ENCODE peak calls at places on chromosomes 4 and X, in six cellular contexts. One of them, this sample, is unnamed. For H3K4me1, the result is how much of the 10 kb centered on the place peaks cover.

GRCh38 chrX:40471965-40472648 is 108.7 kb upstream of the ATP6AP2 start:
- DNase-seq in iPS DF 6.9: no peak
- DNase-seq in upper lobe of left lung: peak
- DNase-seq in psoas muscle: no peak
- DNase-seq in colonic mucosa: peak
- DNase-seq in aorta: no peak
- DNase-seq in this sample: peak

GRCh38 chr4:141455651-141456050 is 180.7 kb upstream of the IL15 start:
- DNase-seq in iPS DF 6.9: no peak
- DNase-seq in psoas muscle: no peak
- DNase-seq in colonic mucosa: no peak
- DNase-seq in upper lobe of left lung: no peak
- DNase-seq in aorta: no peak
- DNase-seq in this sample: no peak

GRCh38 chrX:15564981-15565579 is 35.7 kb downstream of the ACE2 start:
- DNase-seq in upper lobe of left lung: peak
- DNase-seq in colonic mucosa: peak
- DNase-seq in iPS DF 6.9: no peak
- DNase-seq in aorta: peak
- DNase-seq in psoas muscle: peak
- DNase-seq in this sample: peak

GRCh38 chrX:20218809-20219505 is 47.8 kb downstream of the RPS6KA3 start:
- DNase-seq in upper lobe of left lung: no peak
- DNase-seq in iPS DF 6.9: no peak
- DNase-seq in psoas muscle: no peak
- DNase-seq in aorta: no peak
- DNase-seq in colonic mucosa: peak
- DNase-seq in this sample: no peak

GRCh38 chr4:98519268-98519993 is 139.0 kb downstream of the TSPAN5 start:
- DNase-seq in upper lobe of left lung: no peak
- DNase-seq in aorta: no peak
- DNase-seq in colonic mucosa: no peak
- DNase-seq in psoas muscle: no peak
- DNase-seq in iPS DF 6.9: no peak
- DNase-seq in this sample: no peak

GRCh38 chr4:113635739-113636437 is 125.7 kb downstream of the CAMK2D start:
- DNase-seq in colonic mucosa: no peak
- DNase-seq in psoas muscle: no peak
- DNase-seq in aorta: no peak
- DNase-seq in upper lobe of left lung: no peak
- DNase-seq in iPS DF 6.9: no peak
- DNase-seq in this sample: no peak

GRCh38 chrX:38774249-38774648 is 27.0 kb upstream of the MID1IP1 start:
- DNase-seq in upper lobe of left lung: no peak
- DNase-seq in iPS DF 6.9: no peak
- DNase-seq in aorta: no peak
- DNase-seq in colonic mucosa: no peak
- DNase-seq in psoas muscle: no peak
- DNase-seq in this sample: no peak

GRCh38 chr4:10094841-10095240 is 21.8 kb downstream of the WDR1 start:
- DNase-seq in iPS DF 6.9: no peak
- DNase-seq in upper lobe of left lung: no peak
- DNase-seq in colonic mucosa: no peak
- DNase-seq in psoas muscle: peak
- DNase-seq in aorta: no peak
- DNase-seq in this sample: peak

GRCh38 chrX:148270499-148270898 is 229.9 kb upstream of the AFF2 start:
- DNase-seq in iPS DF 6.9: no peak
- DNase-seq in psoas muscle: no peak
- DNase-seq in aorta: no peak
- DNase-seq in colonic mucosa: no peak
- DNase-seq in upper lobe of left lung: no peak
- DNase-seq in this sample: no peak

GRCh38 chrX:12042615-12043014 is 95.7 kb upstream of the FRMPD4 start:
- DNase-seq in aorta: no peak
- DNase-seq in iPS DF 6.9: no peak
- DNase-seq in upper lobe of left lung: no peak
- DNase-seq in colonic mucosa: no peak
- DNase-seq in psoas muscle: no peak
- DNase-seq in this sample: no peak

GRCh38 chrX:136528645-136529315 is 3.2 kb upstream of the VGLL1 start:
- DNase-seq in psoas muscle: no peak
- DNase-seq in iPS DF 6.9: peak
- DNase-seq in upper lobe of left lung: no peak
- DNase-seq in colonic mucosa: no peak
- DNase-seq in aorta: no peak
- DNase-seq in this sample: no peak

GRCh38 chrX:154434394-154435168 is 2.4 kb upstream of the GDI1 start:
- DNase-seq in upper lobe of left lung: no peak
- DNase-seq in aorta: no peak
- DNase-seq in psoas muscle: no peak
- DNase-seq in colonic mucosa: no peak
- DNase-seq in iPS DF 6.9: no peak
- DNase-seq in this sample: no peak

GRCh38 chr4:14719053-14719452 is 283.2 kb upstream of the CPEB2 start:
- DNase-seq in aorta: no peak
- DNase-seq in iPS DF 6.9: no peak
- DNase-seq in psoas muscle: no peak
- DNase-seq in colonic mucosa: peak
- DNase-seq in upper lobe of left lung: peak
- DNase-seq in this sample: peak

GRCh38 chr4:153757407-153757806 is 2.4 kb downstream of the RNF175 start:
- DNase-seq in psoas muscle: no peak
- DNase-seq in iPS DF 6.9: no peak
- DNase-seq in upper lobe of left lung: no peak
- DNase-seq in colonic mucosa: no peak
- DNase-seq in aorta: no peak
- DNase-seq in this sample: no peak

GRCh38 chrX:150696836-150697235 is 3.6 kb downstream of the MTMR1 start:
- DNase-seq in colonic mucosa: no peak
- DNase-seq in psoas muscle: no peak
- DNase-seq in aorta: no peak
- DNase-seq in iPS DF 6.9: no peak
- DNase-seq in upper lobe of left lung: no peak
- DNase-seq in this sample: no peak

GRCh38 chr4:140800686-140801085 is 44.5 kb upstream of the TBC1D9 start:
- DNase-seq in psoas muscle: no peak
- DNase-seq in aorta: no peak
- DNase-seq in iPS DF 6.9: no peak
- DNase-seq in upper lobe of left lung: no peak
- DNase-seq in colonic mucosa: no peak
- DNase-seq in this sample: no peak

GRCh38 chr4:168839758-168840385 is 170.2 kb downstream of the CBR4 start:
- DNase-seq in colonic mucosa: no peak
- DNase-seq in aorta: no peak
- DNase-seq in psoas muscle: no peak
- DNase-seq in iPS DF 6.9: no peak
- DNase-seq in upper lobe of left lung: no peak
- DNase-seq in this sample: no peak

GRCh38 chr4:168842186-168842585 is 167.9 kb downstream of the CBR4 start:
- DNase-seq in aorta: no peak
- DNase-seq in iPS DF 6.9: no peak
- DNase-seq in psoas muscle: no peak
- DNase-seq in colonic mucosa: no peak
- DNase-seq in upper lobe of left lung: no peak
- DNase-seq in this sample: no peak

GRCh38 chr4:168841682-168842019 is 168.4 kb downstream of the CBR4 start:
- DNase-seq in psoas muscle: no peak
- DNase-seq in iPS DF 6.9: no peak
- DNase-seq in upper lobe of left lung: no peak
- DNase-seq in aorta: no peak
- DNase-seq in colonic mucosa: no peak
- DNase-seq in this sample: no peak

GRCh38 chr4:168840988-168841681 is 168.9 kb downstream of the CBR4 start:
- DNase-seq in iPS DF 6.9: no peak
- DNase-seq in colonic mucosa: no peak
- DNase-seq in psoas muscle: no peak
- DNase-seq in aorta: no peak
- DNase-seq in upper lobe of left lung: no peak
- DNase-seq in this sample: peak

GRCh38 chr4:168840386-168840763 is 169.7 kb downstream of the CBR4 start:
- DNase-seq in upper lobe of left lung: no peak
- DNase-seq in aorta: no peak
- DNase-seq in iPS DF 6.9: no peak
- DNase-seq in psoas muscle: no peak
- DNase-seq in colonic mucosa: no peak
- DNase-seq in this sample: no peak
- H3K4me1 ChIP-seq in upper lobe of left lung: under half
- H3K4me1 ChIP-seq in aorta: under half
- H3K4me1 ChIP-seq in iPS DF 6.9: under half
- H3K4me1 ChIP-seq in psoas muscle: half or more
- H3K4me1 ChIP-seq in colonic mucosa: under half
- H3K4me1 ChIP-seq in this sample: under half

GRCh38 chrX:65668362-65669310 is 1.2 kb downstream of the MSN start:
- DNase-seq in psoas muscle: peak
- DNase-seq in iPS DF 6.9: no peak
- DNase-seq in upper lobe of left lung: peak
- DNase-seq in colonic mucosa: peak
- DNase-seq in aorta: peak
- DNase-seq in this sample: peak
- H3K4me1 ChIP-seq in psoas muscle: under half
- H3K4me1 ChIP-seq in iPS DF 6.9: under half
- H3K4me1 ChIP-seq in upper lobe of left lung: under half
- H3K4me1 ChIP-seq in colonic mucosa: under half
- H3K4me1 ChIP-seq in aorta: under half
- H3K4me1 ChIP-seq in this sample: under half

GRCh38 chr4:145531193-145531592 is 49.5 kb downstream of the SMAD1 start:
- DNase-seq in upper lobe of left lung: no peak
- DNase-seq in colonic mucosa: no peak
- DNase-seq in iPS DF 6.9: no peak
- DNase-seq in aorta: no peak
- DNase-seq in psoas muscle: peak
- DNase-seq in this sample: no peak

GRCh38 chr4:145530189-145530588 is 48.5 kb downstream of the SMAD1 start:
- DNase-seq in colonic mucosa: no peak
- DNase-seq in upper lobe of left lung: no peak
- DNase-seq in psoas muscle: no peak
- DNase-seq in aorta: no peak
- DNase-seq in iPS DF 6.9: no peak
- DNase-seq in this sample: no peak

GRCh38 chr4:145531791-145532190 is 50.1 kb downstream of the SMAD1 start:
- DNase-seq in aorta: no peak
- DNase-seq in upper lobe of left lung: no peak
- DNase-seq in psoas muscle: no peak
- DNase-seq in colonic mucosa: no peak
- DNase-seq in iPS DF 6.9: no peak
- DNase-seq in this sample: no peak

GRCh38 chr4:145528601-145529000 is 46.9 kb downstream of the SMAD1 start:
- DNase-seq in psoas muscle: no peak
- DNase-seq in colonic mucosa: no peak
- DNase-seq in aorta: no peak
- DNase-seq in iPS DF 6.9: no peak
- DNase-seq in upper lobe of left lung: no peak
- DNase-seq in this sample: no peak

DNA sequence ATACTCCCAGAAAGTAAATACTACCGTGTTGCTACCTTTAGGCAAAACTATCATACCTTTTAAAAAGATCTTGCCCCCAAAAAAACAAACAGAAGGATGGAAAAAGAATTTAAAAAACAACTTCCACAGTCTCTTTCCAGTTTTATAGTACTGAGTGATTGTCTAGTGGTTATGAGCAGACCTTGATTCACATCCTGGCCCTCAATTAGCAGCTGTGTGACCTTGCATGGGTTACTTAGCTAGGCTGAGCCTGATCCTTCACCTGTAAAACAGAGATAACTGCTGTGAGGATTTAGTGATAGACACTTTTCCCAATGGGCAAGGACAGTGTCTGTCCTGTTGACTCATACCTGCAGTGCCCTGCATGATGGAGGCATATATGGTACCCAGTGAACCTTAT is 49.0 kb downstream of the SMAD1 start:
- DNase-seq in aorta: no peak
- DNase-seq in psoas muscle: no peak
- DNase-seq in upper lobe of left lung: no peak
- DNase-seq in iPS DF 6.9: no peak
- DNase-seq in colonic mucosa: no peak
- DNase-seq in this sample: no peak
- H3K4me1 ChIP-seq in aorta: under half
- H3K4me1 ChIP-seq in psoas muscle: under half
- H3K4me1 ChIP-seq in upper lobe of left lung: under half
- H3K4me1 ChIP-seq in iPS DF 6.9: under half
- H3K4me1 ChIP-seq in colonic mucosa: under half
- H3K4me1 ChIP-seq in this sample: under half

GRCh38 chr4:70737409-70737808 is 15.6 kb downstream of the RUFY3 start:
- DNase-seq in upper lobe of left lung: no peak
- DNase-seq in psoas muscle: no peak
- DNase-seq in aorta: no peak
- DNase-seq in iPS DF 6.9: no peak
- DNase-seq in colonic mucosa: no peak
- DNase-seq in this sample: no peak
- H3K4me1 ChIP-seq in upper lobe of left lung: under half
- H3K4me1 ChIP-seq in psoas muscle: under half
- H3K4me1 ChIP-seq in aorta: under half
- H3K4me1 ChIP-seq in iPS DF 6.9: under half
- H3K4me1 ChIP-seq in colonic mucosa: under half
- H3K4me1 ChIP-seq in this sample: under half

GRCh38 chr4:85967872-85968271 is 392.0 kb downstream of the MAPK10 start:
- DNase-seq in psoas muscle: no peak
- DNase-seq in aorta: no peak
- DNase-seq in upper lobe of left lung: no peak
- DNase-seq in iPS DF 6.9: no peak
- DNase-seq in colonic mucosa: no peak
- DNase-seq in this sample: no peak

GRCh38 chr4:85968945-85969830 is 390.7 kb downstream of the MAPK10 start:
- DNase-seq in colonic mucosa: no peak
- DNase-seq in aorta: no peak
- DNase-seq in psoas muscle: no peak
- DNase-seq in upper lobe of left lung: no peak
- DNase-seq in iPS DF 6.9: no peak
- DNase-seq in this sample: no peak

GRCh38 chr4:85965529-85965928 is 394.3 kb downstream of the MAPK10 start:
- DNase-seq in colonic mucosa: no peak
- DNase-seq in upper lobe of left lung: no peak
- DNase-seq in aorta: no peak
- DNase-seq in psoas muscle: no peak
- DNase-seq in iPS DF 6.9: no peak
- DNase-seq in this sample: no peak

GRCh38 chr4:85964298-85964697 is 395.6 kb downstream of the MAPK10 start:
- DNase-seq in colonic mucosa: no peak
- DNase-seq in upper lobe of left lung: no peak
- DNase-seq in iPS DF 6.9: no peak
- DNase-seq in psoas muscle: no peak
- DNase-seq in aorta: no peak
- DNase-seq in this sample: no peak

DNA sequence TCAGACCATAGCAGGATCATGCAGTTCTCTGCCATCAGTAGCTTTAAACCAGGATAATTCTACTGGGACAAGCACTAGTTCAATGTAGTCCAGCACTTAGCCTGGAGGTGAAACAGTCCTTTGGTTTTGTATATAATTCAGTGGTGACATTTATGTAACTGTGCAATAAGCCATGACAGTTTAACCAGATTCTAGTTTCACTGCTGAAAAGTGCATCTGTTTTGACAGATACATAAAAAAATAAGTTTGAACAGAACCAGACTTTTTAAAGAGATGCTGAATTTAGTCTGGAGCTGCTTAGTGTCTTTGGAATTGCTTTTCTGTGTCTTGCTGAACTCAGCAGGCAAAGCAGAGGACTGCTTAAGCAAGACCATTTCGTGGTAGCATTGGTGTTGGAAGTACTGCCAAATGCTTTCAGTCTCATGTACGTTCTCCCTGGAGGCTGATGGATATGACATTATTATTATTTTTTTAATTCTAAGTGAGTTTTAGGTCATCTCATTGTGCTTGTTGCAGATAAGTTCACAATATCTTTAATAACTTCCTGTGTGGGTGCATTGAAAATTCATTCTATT is 393.5 kb downstream of the MAPK10 start:
- DNase-seq in iPS DF 6.9: no peak
- DNase-seq in psoas muscle: no peak
- DNase-seq in aorta: no peak
- DNase-seq in colonic mucosa: no peak
- DNase-seq in upper lobe of left lung: no peak
- DNase-seq in this sample: no peak
- H3K4me1 ChIP-seq in iPS DF 6.9: under half
- H3K4me1 ChIP-seq in psoas muscle: under half
- H3K4me1 ChIP-seq in aorta: under half
- H3K4me1 ChIP-seq in colonic mucosa: under half
- H3K4me1 ChIP-seq in upper lobe of left lung: under half
- H3K4me1 ChIP-seq in this sample: under half